ENCODE peak calls at places on chromosomes 12 and 14, in nine cellular contexts. C is AG04450; Y is CD4-positive, alpha-beta T cell; F is GM13976; P is activated B cell treated with CpG ODN at 0.5 μM for 24 hours; G is IMR-90; O is Calu3; R is adrenal gland; M is epithelial cell of esophagus. K is an unnamed sample.

GRCh38 chr14:81219821-81220487 is 805 bp downstream of the GTF2A1 start:
- DNase-seq in P (peak), O (peak), C (no peak), F (peak), R (peak), Y (peak), M (peak), G (peak), K (no peak)

GRCh38 chr12:69438539-69438938 is 31.6 kb upstream of the FRS2 start:
- DNase-seq in P (no peak), C (no peak), F (no peak), G (no peak), O (no peak), M (no peak), R (no peak), Y (no peak), K (no peak)

GRCh38 chr14:74557691-74558090 is 54.3 kb downstream of the LTBP2 start:
- DNase-seq in O (no peak), M (no peak), G (no peak), R (no peak), F (no peak), C (no peak), P (no peak), Y (no peak), K (no peak)

GRCh38 chr12:74370608-74371216 is 166.9 kb upstream of the ATXN7L3B start:
- DNase-seq in P (no peak), G (no peak), O (no peak), F (no peak), R (no peak), C (no peak), Y (no peak), M (no peak), K (no peak)

GRCh38 chr14:32023540-32023939 is 53.6 kb upstream of the ARHGAP5 start:
- DNase-seq in F (no peak), C (no peak), R (no peak), P (no peak), G (no peak), Y (no peak), O (no peak), M (peak), K (no peak)

GRCh38 chr14:52961060-52961639 is 10.3 kb upstream of the FERMT2 start:
- DNase-seq in G (peak), R (peak), F (peak), O (peak), M (peak), Y (peak), C (peak), P (no peak), K (peak)

GRCh38 chr12:44847888-44848770 is 28.0 kb downstream of the NELL2 start:
- DNase-seq in G (no peak), C (no peak), P (no peak), M (no peak), R (no peak), F (no peak), O (no peak), Y (peak), K (no peak)

GRCh38 chr14:67526676-67527459 is 6.2 kb upstream of the PLEKHH1 start:
- DNase-seq in M (peak), R (peak), P (no peak), C (no peak), F (peak), O (peak), G (peak), Y (peak), K (no peak)

GRCh38 chr12:121102307-121102706 is 30.4 kb upstream of the P2RX7 start:
- DNase-seq in O (no peak), C (no peak), P (no peak), Y (no peak), F (no peak), R (no peak), G (no peak), M (no peak), K (no peak)

GRCh38 chr14:89324501-89325298 is 92.3 kb downstream of the FOXN3 start:
- DNase-seq in F (peak), G (no peak), P (no peak), C (no peak), M (no peak), O (no peak), R (no peak), Y (no peak), K (no peak)

GRCh38 chr14:24334431-24335271 is at the start of gene ADCY4:
- DNase-seq in M (no peak), G (no peak), R (no peak), F (peak), Y (peak), C (no peak), O (no peak), P (peak), K (no peak)

GRCh38 chr14:69988979-69989378 is 109.8 kb downstream of the SMOC1 start:
- DNase-seq in F (no peak), R (no peak), O (no peak), M (no peak), P (no peak), C (no peak), Y (no peak), G (no peak), K (no peak)

GRCh38 chr12:122841544-122842321 is 6.5 kb downstream of the HIP1R start:
- DNase-seq in R (peak), G (peak), F (no peak), M (peak), Y (no peak), O (peak), C (no peak), P (no peak), K (no peak)

GRCh38 chr12:48184549-48184922 is 1.1 kb downstream of the CCDC184 start:
- DNase-seq in Y (no peak), G (no peak), C (no peak), R (no peak), M (no peak), F (peak), O (no peak), P (peak), K (no peak)

GRCh38 chr12:48185181-48185919 is 1.9 kb downstream of the CCDC184 start:
- DNase-seq in O (no peak), M (peak), G (no peak), F (peak), P (peak), R (no peak), C (no peak), Y (no peak), K (no peak)

GRCh38 chr12:48189331-48190125 is 6.1 kb downstream of the CCDC184 start:
- DNase-seq in C (no peak), R (peak), M (peak), O (peak), Y (peak), F (peak), G (peak), P (peak), K (peak)

GRCh38 chr12:48191096-48191495 is 7.7 kb downstream of the CCDC184 start:
- DNase-seq in C (no peak), G (no peak), O (no peak), P (no peak), M (peak), F (no peak), Y (no peak), R (no peak), K (no peak)

DNA sequence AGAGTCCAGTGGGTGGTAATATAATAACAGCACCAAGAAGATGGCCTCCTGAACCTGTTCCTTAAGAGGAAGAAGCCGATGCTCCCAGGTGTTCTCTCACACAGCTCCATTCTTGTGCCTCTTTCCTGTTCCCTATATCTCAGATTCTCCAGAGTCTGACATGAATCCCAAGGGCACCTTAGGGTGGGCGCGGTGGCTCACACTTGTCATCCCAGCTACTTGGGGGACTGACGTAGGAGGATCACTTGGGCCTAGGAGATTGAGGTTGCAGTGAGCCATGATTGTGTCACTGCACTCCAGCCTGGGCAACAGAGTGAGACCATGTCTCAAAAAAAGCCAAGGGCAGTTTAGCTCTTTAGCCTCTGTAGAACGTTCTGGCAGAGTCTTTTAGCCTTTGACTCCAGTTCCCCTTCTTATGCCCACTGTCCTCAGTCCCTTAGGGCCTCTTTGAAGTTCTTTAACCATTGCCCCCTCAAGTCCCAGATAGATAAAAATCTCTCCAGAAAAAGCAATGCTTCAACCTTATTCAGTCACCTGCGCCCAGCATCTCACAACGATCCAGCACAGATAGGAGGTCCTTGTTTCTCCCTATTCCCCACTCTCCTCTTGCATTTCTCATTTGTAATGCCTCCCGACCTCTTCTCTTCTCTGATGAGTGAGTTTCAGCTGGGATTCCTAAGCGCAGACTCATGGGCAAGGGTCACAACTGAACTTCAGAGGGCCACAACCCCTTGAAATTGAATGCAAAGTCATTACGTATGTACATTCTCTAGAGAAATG is 4.7 kb downstream of the CCDC184 start:
- DNase-seq in C (no peak), O (no peak), F (no peak), P (no peak), Y (no peak), G (no peak), R (no peak), M (no peak), K (no peak)
- TF ChIP-seq CTCF in C (no peak), O (no peak), F (no peak), P (no peak), Y (no peak), G (no peak), R (no peak), M (no peak), K (no peak)

GRCh38 chr12:28704477-28705169 is 444.5 kb upstream of the FAR2 start:
- DNase-seq in O (no peak), Y (no peak), G (peak), M (no peak), R (no peak), F (no peak), C (no peak), P (no peak), K (no peak)
- TF ChIP-seq CTCF in O (no peak), Y (no peak), G (no peak), M (no peak), R (no peak), F (no peak), C (no peak), P (no peak), K (no peak)

GRCh38 chr12:109612975-109613502 is 39.4 kb downstream of the MVK start:
- DNase-seq in Y (no peak), F (no peak), P (no peak), R (no peak), C (no peak), M (peak), O (no peak), G (peak), K (no peak)
- TF ChIP-seq CTCF in Y (no peak), F (no peak), P (no peak), R (no peak), C (peak), M (peak), O (peak), G (peak), K (no peak)

GRCh38 chr14:71536927-71537772 is 395.1 kb upstream of the RGS6 start:
- DNase-seq in O (no peak), F (no peak), C (no peak), G (no peak), R (no peak), P (no peak), Y (no peak), M (no peak), K (no peak)

GRCh38 chr14:71536015-71536535 is 396.2 kb upstream of the RGS6 start:
- DNase-seq in R (no peak), F (no peak), P (no peak), M (no peak), G (peak), Y (no peak), C (no peak), O (no peak), K (no peak)

GRCh38 chr14:71538949-71539659 is 393.1 kb upstream of the RGS6 start:
- DNase-seq in Y (no peak), R (no peak), P (no peak), C (no peak), O (no peak), G (peak), M (no peak), F (no peak), K (no peak)

GRCh38 chr14:71539660-71540285 is 392.5 kb upstream of the RGS6 start:
- DNase-seq in F (no peak), M (no peak), C (no peak), R (no peak), G (no peak), P (no peak), O (no peak), Y (no peak), K (no peak)

GRCh38 chr14:71538288-71538687 is 393.9 kb upstream of the RGS6 start:
- DNase-seq in M (no peak), O (no peak), F (no peak), Y (no peak), G (no peak), P (no peak), R (no peak), C (no peak), K (no peak)
- TF ChIP-seq CTCF in M (no peak), O (no peak), F (no peak), Y (no peak), G (no peak), P (no peak), R (no peak), C (no peak), K (no peak)

DNA sequence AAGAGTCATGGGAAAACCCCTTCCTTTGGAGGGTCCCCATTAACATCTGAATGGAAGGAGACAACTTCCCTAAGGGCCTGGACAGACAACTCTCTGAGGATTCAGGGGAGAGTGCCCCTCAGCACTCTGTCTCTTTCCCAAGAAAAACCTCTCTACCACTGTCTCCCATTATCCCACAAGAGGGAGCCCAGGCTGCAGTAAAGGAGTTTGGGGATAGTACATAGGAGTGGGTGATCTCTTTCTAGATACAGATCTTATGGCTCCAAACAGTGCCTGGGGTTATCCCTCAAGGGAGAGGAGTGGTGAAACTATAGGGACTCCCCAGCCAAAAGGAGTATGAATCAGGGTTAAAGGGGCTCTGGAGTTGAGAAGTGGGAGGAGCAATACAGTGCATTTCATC is 6.1 kb downstream of the WNT10B start:
- DNase-seq in Y (no peak), C (no peak), P (no peak), F (no peak), O (no peak), R (no peak), M (no peak), G (peak), K (no peak)
- TF ChIP-seq CTCF in Y (no peak), C (peak), P (no peak), F (no peak), O (no peak), R (no peak), M (peak), G (peak), K (no peak)